ENCODE peak calls at places on chromosome 17, in seven cellular contexts. G, U, S, X, Z, P and H are unnamed samples.

GRCh38 chr17:45743626-45744326 is 40.3 kb upstream of the CRHR1 start:
- DNase-seq in G (no peak), U (no peak), S (no peak), X (no peak), Z (no peak), P (no peak), H (no peak)

GRCh38 chr17:13587487-13588338 is 14.0 kb downstream of the HS3ST3A1 start:
- DNase-seq in G (no peak), U (no peak), S (no peak), X (no peak), Z (peak; percentile 59), P (no peak), H (no peak)

GRCh38 chr17:70767102-70767701 is 597.9 kb downstream of the KCNJ2 start:
- DNase-seq in G (peak; percentile 52), U (no peak), S (peak; percentile 21), X (no peak), Z (peak; percentile 29), P (no peak), H (no peak)

GRCh38 chr17:61716225-61716829 is 125.3 kb upstream of the NACA2 start:
- DNase-seq in G (no peak), U (no peak), S (no peak), X (no peak), Z (no peak), P (no peak), H (no peak)

GRCh38 chr17:7330099-7331015 is 1.2 kb upstream of the NEURL4 start:
- DNase-seq in G (no peak), U (peak; percentile 87), S (peak; percentile 99), X (peak; percentile 68), Z (peak; percentile 86), P (peak; percentile 85), H (no peak)

GRCh38 chr17:26809033-26809432 is 484.9 kb upstream of the WSB1 start:
- DNase-seq in G (no peak), U (no peak), S (no peak), X (no peak), Z (no peak), P (peak; percentile 1), H (no peak)

GRCh38 chr17:44795928-44796327 is 34.2 kb downstream of the GJC1 start:
- DNase-seq in G (no peak), U (no peak), S (no peak), X (no peak), Z (no peak), P (no peak), H (no peak)

GRCh38 chr17:43118679-43119615 is 6.2 kb downstream of the BRCA1 start:
- DNase-seq in G (no peak), U (no peak), S (no peak), X (no peak), Z (no peak), P (no peak), H (no peak)

GRCh38 chr17:31752570-31752969 is 106.5 kb downstream of the COPRS start:
- DNase-seq in G (no peak), U (no peak), S (no peak), X (no peak), Z (no peak), P (no peak), H (no peak)

GRCh38 chr17:65346166-65346565 is 209.0 kb downstream of the RGS9 start:
- DNase-seq in G (no peak), U (no peak), S (no peak), X (no peak), Z (peak; percentile 34), P (no peak), H (no peak)